ENCODE peak calls at places on chromosome 13, in seven cellular contexts. H is psoas muscle, C is HFFc6, S is neural progenitor cell, V is RPMI7951, A is iPS-NIHi11, B is T-helper 2 cell. L is an unnamed sample.

GRCh38 chr13:31209172-31209818 is 9.5 kb downstream of the B3GLCT start:
- DNase-seq in S (peak), V (peak), H (peak), C (no peak), B (peak), A (peak), L (peak)

GRCh38 chr13:39876258-39876657 is 220.8 kb downstream of the COG6 start:
- DNase-seq in B (no peak), V (peak), A (no peak), C (peak), S (no peak), H (no peak), L (no peak)

GRCh38 chr13:78700121-78700910 is 41.4 kb upstream of the OBI1 start:
- DNase-seq in A (no peak), S (no peak), H (no peak), V (no peak), B (no peak), C (peak), L (no peak)

GRCh38 chr13:55013051-55013450 is 1984.4 kb downstream of the OLFM4 start:
- DNase-seq in S (peak), B (no peak), C (no peak), H (no peak), V (no peak), A (peak), L (no peak)

GRCh38 chr13:83824120-83824519 is 58.2 kb downstream of the SLITRK1 start:
- DNase-seq in S (no peak), A (no peak), H (no peak), B (no peak), C (no peak), V (no peak), L (no peak)

GRCh38 chr13:25833761-25834160 is 218.1 kb downstream of the SHISA2 start:
- DNase-seq in C (no peak), V (no peak), H (no peak), B (no peak), A (no peak), S (no peak), L (no peak)

GRCh38 chr13:51280379-51280940 is 58.3 kb downstream of the FAM124A start:
- DNase-seq in S (no peak), C (no peak), A (no peak), B (no peak), H (no peak), V (no peak), L (no peak)

GRCh38 chr13:78609464-78610205 is 6.3 kb upstream of the POU4F1 start:
- DNase-seq in S (peak), H (no peak), C (no peak), A (no peak), V (no peak), B (no peak), L (no peak)

GRCh38 chr13:99979453-99980200 is 2.0 kb upstream of the ZIC2 start:
- DNase-seq in H (no peak), S (peak), B (no peak), V (no peak), A (no peak), C (no peak), L (no peak)

GRCh38 chr13:106284358-106284757 is 251.1 kb downstream of the EFNB2 start:
- DNase-seq in S (no peak), A (no peak), B (no peak), H (no peak), V (peak), C (peak), L (no peak)

GRCh38 chr13:75566658-75567057 is 17.1 kb downstream of the UCHL3 start:
- DNase-seq in C (peak), B (no peak), A (no peak), S (no peak), H (no peak), V (peak), L (no peak)

GRCh38 chr13:99803141-99803540 is 168.4 kb downstream of the ZIC5 start:
- DNase-seq in H (no peak), S (no peak), A (no peak), V (no peak), B (no peak), C (no peak), L (no peak)

GRCh38 chr13:94209110-94209509 is 270.4 kb downstream of the DCT start:
- DNase-seq in V (peak), A (no peak), H (no peak), B (no peak), S (no peak), C (no peak), L (no peak)

GRCh38 chr13:65959305-65959704 is 1270.8 kb downstream of the PCDH9 start:
- DNase-seq in S (no peak), V (peak), C (peak), H (no peak), B (no peak), A (no peak), L (no peak)

GRCh38 chr13:75353786-75354193 is 128.2 kb downstream of the TBC1D4 start:
- DNase-seq in A (no peak), V (no peak), H (no peak), B (no peak), C (no peak), S (no peak), L (no peak)

GRCh38 chr13:52751196-52751595 is 11.6 kb upstream of the CNMD start:
- DNase-seq in V (no peak), C (no peak), A (no peak), H (no peak), B (no peak), S (no peak), L (peak)

GRCh38 chr13:39641645-39642044 is 13.8 kb upstream of the COG6 start:
- DNase-seq in V (no peak), B (no peak), A (no peak), C (no peak), H (no peak), S (no peak), L (no peak)

GRCh38 chr13:106155411-106155810 is 380.1 kb downstream of the EFNB2 start:
- DNase-seq in B (no peak), V (peak), C (peak), S (no peak), H (no peak), A (no peak), L (no peak)